ENCODE peak calls at places on chromosome 13, in four cellular contexts. V, B, D and A are unnamed samples.
A peak's percentile ranks its signal among the peaks of the same experiment; 100 is the strongest.

GRCh38 chr13:103931396-103931795 is 865.2 kb upstream of the SLC10A2 start:
- DNase-seq in V (no peak), B (no peak), D (no peak), A (no peak)

GRCh38 chr13:52009985-52010384 is 1.3 kb downstream of the ATP7B start:
- DNase-seq in V (no peak), B (no peak), D (no peak), A (no peak)

GRCh38 chr13:21625366-21625765 is 21.4 kb upstream of the MICU2 start:
- DNase-seq in V (no peak), B (no peak), D (peak; percentile 44), A (no peak)

GRCh38 chr13:77300176-77301141 is 26.4 kb downstream of the MYCBP2 start:
- DNase-seq in V (no peak), B (no peak), D (peak; percentile 74), A (no peak)

GRCh38 chr13:38783992-38784875 is 97.4 kb downstream of the FREM2 start:
- DNase-seq in V (no peak), B (no peak), D (no peak), A (no peak)

GRCh38 chr13:33340631-33341030 is 55.1 kb upstream of the STARD13 start:
- DNase-seq in V (no peak), B (no peak), D (peak; percentile 60), A (no peak)

GRCh38 chr13:113785051-113786010 is 26.3 kb downstream of the TMEM255B start:
- DNase-seq in V (no peak), B (no peak), D (peak; percentile 71), A (no peak)

GRCh38 chr13:43094901-43095300 is 71.5 kb downstream of the DNAJC15 start:
- DNase-seq in V (no peak), B (no peak), D (no peak), A (no peak)

GRCh38 chr13:98143601-98144500 is 957 bp downstream of the FARP1 start:
- DNase-seq in V (no peak), B (no peak), D (peak; percentile 66), A (peak; percentile 29)

GRCh38 chr13:84445776-84446175 is 563.5 kb upstream of the SLITRK1 start:
- DNase-seq in V (no peak), B (no peak), D (peak; percentile 72), A (no peak)

GRCh38 chr13:64289702-64290101 is 2874.1 kb upstream of the PCDH20 start:
- DNase-seq in V (no peak), B (no peak), D (no peak), A (no peak)

GRCh38 chr13:42041684-42042035 is 6.8 kb upstream of the DGKH start:
- DNase-seq in V (peak; percentile 10), B (no peak), D (peak; percentile 62), A (no peak)

GRCh38 chr13:33193428-33193974 is 92.1 kb downstream of the STARD13 start:
- DNase-seq in V (no peak), B (no peak), D (no peak), A (no peak)

GRCh38 chr13:33172911-33173310 is 112.6 kb downstream of the STARD13 start:
- DNase-seq in V (no peak), B (no peak), D (no peak), A (no peak)